ENCODE peak calls at places on chromosome 11, in four cellular contexts. X, F, K and J are unnamed samples.

GRCh38 chr11:63817758-63818498 is 4.7 kb downstream of the SPINDOC start:
- DNase-seq in X (no peak), F (no peak), K (no peak), J (no peak)

GRCh38 chr11:2269601-2270321 is 627 bp downstream of the ASCL2 start:
- DNase-seq in X (no peak), K (peak; percentile 6), F (peak; percentile 44), J (peak; percentile 54)

GRCh38 chr11:104365676-104366075 is 201.7 kb upstream of the PDGFD start:
- DNase-seq in K (no peak), X (no peak), F (no peak), J (no peak)

GRCh38 chr11:3859373-3859881 is 4.0 kb downstream of the STIM1 start:
- DNase-seq in K (no peak), F (no peak), X (no peak), J (no peak)

GRCh38 chr11:102046841-102047240 is 396 bp upstream of the CFAP300 start:
- DNase-seq in K (no peak), F (peak; percentile 48), X (no peak), J (peak; percentile 19)

GRCh38 chr11:9815486-9816136 is 151.7 kb downstream of the SWAP70 start:
- DNase-seq in K (peak; percentile 29), F (peak; percentile 86), X (no peak), J (peak; percentile 60)

GRCh38 chr11:35567737-35568465 is 42.5 kb upstream of the PAMR1 start:
- DNase-seq in F (peak; percentile 46), K (no peak), X (no peak), J (peak; percentile 60)

GRCh38 chr11:64296830-64297721 is 3.1 kb upstream of the CATSPERZ start:
- DNase-seq in F (no peak), K (no peak), X (no peak), J (no peak)

GRCh38 chr11:63682045-63682915 is 980 bp downstream of the RTN3 start:
- DNase-seq in X (peak; percentile 67), K (no peak), F (no peak), J (peak; percentile 41)

GRCh38 chr11:102757823-102758549 is 22.4 kb downstream of the MMP10 start:
- DNase-seq in X (no peak), K (peak; percentile 45), F (peak; percentile 53), J (peak; percentile 64)

GRCh38 chr11:37812281-37812880 is 1214.3 kb upstream of the RAG2 start:
- DNase-seq in F (no peak), K (no peak), X (peak; percentile 57), J (no peak)

GRCh38 chr11:20342347-20343279 is 20.9 kb upstream of the HTATIP2 start:
- DNase-seq in F (no peak), K (no peak), X (no peak), J (peak; percentile 70)

GRCh38 chr11:2577071-2578005 is 122.5 kb downstream of the KCNQ1OT1 start:
- DNase-seq in K (no peak), F (no peak), X (peak; percentile 50), J (no peak)

GRCh38 chr11:34315006-34315793 is 42.6 kb downstream of the ABTB2 start:
- DNase-seq in X (no peak), F (peak; percentile 83), K (no peak), J (no peak)

GRCh38 chr11:97269527-97269926 is 879.7 kb downstream of the JRKL start:
- DNase-seq in K (no peak), F (no peak), X (no peak), J (no peak)

GRCh38 chr11:43119275-43119970 is 192.4 kb upstream of the API5 start:
- DNase-seq in X (no peak), K (no peak), F (no peak), J (no peak)

GRCh38 chr11:126452718-126453117 is 97.2 kb downstream of the ST3GAL4 start:
- DNase-seq in K (no peak), X (no peak), F (no peak), J (no peak)

GRCh38 chr11:133082851-133083488 is 449.3 kb downstream of the OPCML start:
- DNase-seq in X (no peak), F (peak; percentile 52), K (no peak), J (no peak)

GRCh38 chr11:123111465-123111864 is 49.5 kb upstream of the HSPA8 start:
- DNase-seq in F (peak; percentile 42), K (no peak), X (no peak), J (peak; percentile 63)

GRCh38 chr11:95674669-95675358 is 114.8 kb downstream of the FAM76B start:
- DNase-seq in X (no peak), F (no peak), K (no peak), J (no peak)
- H3K4me3 ChIP-seq in X (no peak overlapping the region), F (no peak overlapping the region), K (no peak overlapping the region), J (no peak overlapping the region)

GRCh38 chr11:72793081-72793451 is 781 bp downstream of the STARD10 start:
- DNase-seq in F (no peak), K (no peak), X (no peak), J (no peak)
- H3K4me3 ChIP-seq in F (peak overlapping the region; percentile 37), K (peak overlapping the region; percentile 36), X (peak overlapping the region; percentile 65), J (peak overlapping the region; percentile 34)

DNA sequence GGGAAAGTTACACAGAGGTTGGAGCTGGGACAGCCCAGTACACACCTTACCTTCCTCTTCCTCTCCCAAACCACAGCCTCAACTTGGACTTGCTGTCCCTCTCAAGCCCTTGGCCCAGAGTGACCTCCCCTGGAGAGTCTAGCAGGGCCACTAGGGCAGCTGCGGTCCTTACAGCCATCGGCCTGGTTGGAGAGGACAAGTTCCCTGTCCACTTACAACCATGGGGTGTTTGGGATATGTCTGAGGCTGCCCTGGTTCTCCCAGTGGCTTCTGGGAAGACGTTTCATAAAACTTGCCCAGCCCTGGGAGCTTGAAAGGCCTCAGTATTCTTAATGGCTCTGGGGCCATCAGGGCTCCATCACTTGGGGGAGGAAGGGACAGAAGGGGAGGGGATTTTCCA is 13.1 kb upstream of the DGKZ start:
- DNase-seq in K (no peak), X (no peak), F (no peak), J (no peak)
- H3K4me3 ChIP-seq in K (no peak overlapping the region), X (no peak overlapping the region), F (no peak overlapping the region), J (no peak overlapping the region)

DNA sequence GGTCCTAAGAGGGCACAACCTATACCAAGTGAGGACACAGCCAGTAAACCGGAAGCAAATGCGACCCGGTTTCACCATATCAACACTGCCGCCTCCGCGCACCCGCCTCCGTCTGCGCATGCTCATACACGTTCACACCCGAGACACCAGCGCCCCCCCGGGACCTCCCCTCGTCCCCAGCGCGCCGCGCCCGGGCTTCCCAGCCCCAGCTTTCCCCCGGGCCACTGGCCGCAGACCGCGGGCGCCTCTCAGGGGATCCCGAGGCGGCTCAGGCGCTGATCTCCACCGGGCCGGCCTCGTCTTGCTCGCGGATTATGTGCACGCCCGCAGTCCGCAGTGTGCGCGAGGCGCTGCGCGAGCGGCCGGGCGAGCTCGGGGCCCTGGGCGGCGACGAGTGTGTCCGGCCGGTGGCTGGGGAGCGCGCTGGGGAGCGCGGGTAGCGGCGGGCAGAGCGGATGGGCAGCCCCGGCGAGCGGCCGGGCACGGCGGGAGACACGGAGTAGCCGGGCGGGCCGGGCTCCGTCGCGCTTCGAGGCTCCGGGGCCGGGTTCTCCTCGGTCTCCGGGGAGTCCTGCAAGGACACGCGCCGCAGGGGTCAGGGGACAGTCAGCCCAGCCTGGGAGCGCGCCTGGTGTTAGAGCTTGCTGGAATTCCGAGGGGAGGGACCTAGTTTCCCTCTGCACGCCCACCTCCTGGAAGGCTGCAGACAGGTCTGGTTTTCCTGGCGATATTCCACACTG is 2.0 kb downstream of the HEPN1 start:
- DNase-seq in F (peak; percentile 56), K (no peak), X (peak; percentile 81), J (peak; percentile 76)
- H3K4me3 ChIP-seq in F (peak overlapping the region; percentile 37), K (peak overlapping the region; percentile 48), X (peak overlapping the region; percentile 46), J (peak overlapping the region; percentile 51)

DNA sequence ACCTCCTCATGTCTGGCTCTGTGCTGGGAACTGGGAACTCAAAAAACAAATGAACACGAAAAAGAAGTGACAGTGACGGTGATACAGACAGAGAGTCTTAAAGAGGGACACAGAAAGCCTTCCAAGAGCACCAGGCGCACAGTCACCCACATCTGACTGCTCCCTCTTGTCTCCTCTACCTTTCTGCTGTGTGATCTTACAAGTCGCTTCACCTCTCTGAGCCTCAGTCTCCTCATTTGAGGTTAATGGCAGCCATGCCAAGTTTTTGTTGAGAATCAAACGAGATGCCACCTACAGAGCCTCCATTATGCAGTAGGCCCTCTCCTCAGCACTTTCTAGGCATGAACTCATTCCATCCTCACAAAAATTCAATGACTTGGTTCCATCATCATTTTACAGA is 3.7 kb downstream of the LRRC32 start:
- DNase-seq in X (peak; percentile 22), K (no peak), F (no peak), J (no peak)
- H3K4me3 ChIP-seq in X (peak overlapping the region; percentile 51), K (no peak overlapping the region), F (no peak overlapping the region), J (no peak overlapping the region)